ENCODE peak calls at places on chromosomes 7 and 10, in five cellular contexts. J is left ventricle myocardium inferior; N is HS-5; H is activated CD8-positive, alpha-beta memory T cell treated with anti-CD3 and anti-CD28 coated beads for 48 hours; R is HuH-7.5. T is an unnamed sample.

GRCh38 chr7:66558660-66559465 is 69.8 kb upstream of the KCTD7 start:
- DNase-seq in R (no peak), H (no peak), N (no peak), J (no peak), T (no peak)

GRCh38 chr10:132250456-132251223 is 57.1 kb downstream of the STK32C start:
- DNase-seq in J (no peak), H (no peak), N (no peak), R (no peak), T (no peak)

GRCh38 chr7:44120395-44120794 is 3.0 kb downstream of the POLD2 start:
- DNase-seq in N (no peak), R (no peak), J (no peak), H (no peak), T (no peak)

GRCh38 chr7:125355899-125356298 is 426.3 kb upstream of the POT1 start:
- DNase-seq in R (no peak), H (no peak), J (no peak), N (peak), T (peak)

GRCh38 chr7:140060788-140061606 is 1.8 kb downstream of the PARP12 start:
- DNase-seq in H (no peak), N (no peak), R (no peak), J (peak), T (no peak)

GRCh38 chr10:58044072-58044471 is 223.6 kb downstream of the IPMK start:
- DNase-seq in R (no peak), H (no peak), J (no peak), N (peak), T (no peak)

GRCh38 chr10:132469197-132469942 is 68.2 kb upstream of the INPP5A start:
- DNase-seq in H (no peak), N (no peak), R (no peak), J (peak), T (no peak)

GRCh38 chr10:78436223-78436575 is 402.5 kb downstream of the RPS24 start:
- DNase-seq in H (no peak), J (no peak), R (no peak), N (no peak), T (no peak)

GRCh38 chr10:30057421-30057841 is 2.0 kb downstream of the JCAD start:
- DNase-seq in H (no peak), R (no peak), J (no peak), N (no peak), T (no peak)

GRCh38 chr7:92246363-92247101 is 758 bp downstream of the ANKIB1 start:
- DNase-seq in R (peak), H (peak), N (no peak), J (no peak), T (peak)

GRCh38 chr7:120951826-120952225 is 1.2 kb downstream of the ING3 start:
- DNase-seq in H (no peak), R (no peak), N (no peak), J (no peak), T (no peak)

GRCh38 chr7:52712938-52713337 is 322.5 kb upstream of the POM121L12 start:
- DNase-seq in R (no peak), N (no peak), J (no peak), H (no peak), T (no peak)

GRCh38 chr10:132879408-132880147 is 62.8 kb downstream of the CFAP46 start:
- DNase-seq in N (no peak), R (no peak), H (no peak), J (no peak), T (no peak)

GRCh38 chr10:76082956-76083355 is 651.5 kb downstream of the LRMDA start:
- DNase-seq in R (no peak), H (no peak), J (no peak), N (peak), T (no peak)

GRCh38 chr7:27142562-27143021 is 889 bp downstream of the HOXA5 start:
- DNase-seq in R (peak), H (no peak), N (no peak), J (no peak), T (no peak)

GRCh38 chr10:83078160-83078559 is 1061.1 kb upstream of the GHITM start:
- DNase-seq in N (no peak), H (no peak), R (no peak), J (no peak), T (no peak)

GRCh38 chr7:21367081-21367480 is 60.8 kb upstream of the SP4 start:
- DNase-seq in H (no peak), R (no peak), N (no peak), J (no peak), T (no peak)

GRCh38 chr10:111116762-111117445 is 40.1 kb downstream of the ADRA2A start:
- DNase-seq in H (no peak), N (no peak), R (no peak), J (no peak), T (no peak)

GRCh38 chr10:44955408-44956070 is 4.1 kb upstream of the RASSF4 start:
- DNase-seq in N (no peak), R (no peak), H (no peak), J (peak), T (no peak)

GRCh38 chr10:20858292-20859124 is 38.6 kb downstream of the NEBL start:
- DNase-seq in H (no peak), J (no peak), N (peak), R (no peak), T (no peak)

GRCh38 chr7:78530351-78530750 is 731.8 kb downstream of the PHTF2 start:
- DNase-seq in J (no peak), R (no peak), N (peak), H (no peak), T (no peak)

GRCh38 chr7:79951415-79951814 is 183.2 kb upstream of the GNAI1 start:
- DNase-seq in R (no peak), H (no peak), N (no peak), J (no peak), T (no peak)

GRCh38 chr7:150756858-150757257 is 19.6 kb downstream of the GIMAP5 start:
- DNase-seq in N (no peak), J (no peak), H (no peak), R (no peak), T (no peak)

GRCh38 chr10:31926765-31927596 is 1.6 kb downstream of the ARHGAP12 start:
- DNase-seq in J (no peak), N (no peak), H (no peak), R (no peak), T (no peak)

GRCh38 chr10:27742926-27743735 is 2.5 kb downstream of the MKX start:
- DNase-seq in N (no peak), J (peak), H (peak), R (no peak), T (no peak)

GRCh38 chr10:63700209-63700934 is 179.2 kb downstream of the REEP3 start:
- DNase-seq in R (no peak), J (no peak), H (no peak), N (peak), T (no peak)